ENCODE peak calls at places on chromosomes 3 and 15, in ten cellular contexts. V, H, S, Z, U, E, P, W, I and T are unnamed samples.
A peak's percentile ranks its signal among the peaks of the same experiment; 100 is the strongest.

GRCh38 chr3:42590989-42591756 is 513 bp downstream of the SS18L2 start:
- DNase-seq in Z (peak; percentile 13), P (no peak), E (peak; percentile 31), U (no peak), I (no peak), S (peak; percentile 15), V (no peak), H (peak; percentile 65), W (no peak), T (no peak)

GRCh38 chr3:168088106-168088722 is 7.5 kb downstream of the GOLIM4 start:
- DNase-seq in V (peak; percentile 20), H (no peak), E (peak; percentile 76), W (no peak), S (no peak), I (peak; percentile 20), P (no peak), Z (no peak), U (no peak), T (no peak)

GRCh38 chr15:60804551-60804950 is 325.6 kb upstream of the ICE2 start:
- DNase-seq in V (no peak), W (no peak), P (no peak), H (no peak), Z (no peak), U (no peak), E (no peak), I (no peak), S (no peak), T (no peak)

GRCh38 chr3:81302045-81302444 is 459.4 kb downstream of the GBE1 start:
- DNase-seq in H (peak; percentile 32), Z (no peak), W (peak; percentile 39), I (peak; percentile 59), V (peak; percentile 82), P (no peak), S (peak; percentile 66), E (peak; percentile 48), U (peak; percentile 7), T (peak; percentile 12)

GRCh38 chr3:27675287-27675686 is 46.8 kb downstream of the EOMES start:
- DNase-seq in U (no peak), Z (no peak), V (no peak), H (no peak), P (no peak), I (peak; percentile 36), S (peak; percentile 96), W (peak; percentile 35), E (no peak), T (no peak)

GRCh38 chr3:49813497-49814174 is at the start of gene UBA7:
- DNase-seq in P (no peak), H (no peak), Z (peak; percentile 43), U (peak; percentile 77), E (peak; percentile 69), W (peak; percentile 38), I (peak; percentile 80), S (peak; percentile 81), V (no peak), T (no peak)

GRCh38 chr3:131338948-131339640 is 42.5 kb upstream of the NUDT16 start:
- DNase-seq in H (no peak), V (no peak), I (peak; percentile 16), S (no peak), U (no peak), P (no peak), Z (no peak), W (no peak), E (no peak), T (no peak)

GRCh38 chr3:100634493-100635272 is 25.3 kb downstream of the ADGRG7 start:
- DNase-seq in S (peak; percentile 32), P (no peak), V (peak; percentile 36), E (peak; percentile 62), U (no peak), Z (no peak), I (peak; percentile 32), W (peak; percentile 43), H (no peak), T (no peak)

GRCh38 chr15:88465633-88466219 is 1.5 kb downstream of the MRPL46 start:
- DNase-seq in P (no peak), E (peak; percentile 20), V (no peak), U (no peak), I (peak; percentile 77), S (peak; percentile 30), W (peak; percentile 73), H (no peak), Z (peak; percentile 53), T (no peak)

GRCh38 chr15:98551936-98552562 is 96.3 kb upstream of the IGF1R start:
- DNase-seq in Z (no peak), H (no peak), E (no peak), V (no peak), P (no peak), W (no peak), I (no peak), U (no peak), S (no peak), T (no peak)

GRCh38 chr15:92047900-92048299 is 194.4 kb downstream of the SLCO3A1 start:
- DNase-seq in Z (no peak), V (no peak), S (no peak), H (no peak), P (no peak), W (no peak), E (no peak), I (no peak), U (no peak), T (no peak)

GRCh38 chr3:65950340-65951326 is 88.1 kb downstream of the MAGI1 start:
- DNase-seq in H (no peak), Z (no peak), I (no peak), U (no peak), W (no peak), P (no peak), V (no peak), S (no peak), E (no peak), T (no peak)

GRCh38 chr15:66654718-66655375 is 47.2 kb upstream of the SMAD6 start:
- DNase-seq in H (no peak), V (no peak), P (no peak), I (no peak), U (no peak), Z (no peak), E (no peak), W (no peak), S (no peak), T (no peak)

GRCh38 chr15:69623521-69624513 is 171.2 kb downstream of the RPLP1 start:
- DNase-seq in U (no peak), Z (no peak), P (no peak), H (no peak), I (no peak), S (peak; percentile 1), E (no peak), V (no peak), W (no peak), T (no peak)

GRCh38 chr15:41661078-41661528 is 898 bp downstream of the MGA start:
- DNase-seq in I (no peak), W (no peak), V (no peak), H (no peak), P (no peak), U (no peak), E (no peak), S (no peak), Z (no peak), T (no peak)

GRCh38 chr3:156816091-156816793 is 9.9 kb upstream of the LEKR1 start:
- DNase-seq in E (peak; percentile 89), P (no peak), Z (peak; percentile 31), U (no peak), V (peak; percentile 8), I (peak; percentile 74), S (peak; percentile 44), H (peak; percentile 86), W (peak; percentile 58), T (peak; percentile 27)

GRCh38 chr15:39096608-39097007 is 484.3 kb upstream of the THBS1 start:
- DNase-seq in H (no peak), E (no peak), V (no peak), P (no peak), S (no peak), W (no peak), U (no peak), I (no peak), Z (no peak), T (no peak)

GRCh38 chr15:33852094-33852493 is 116.2 kb upstream of the CHRM5 start:
- DNase-seq in S (peak; percentile 79), P (no peak), W (peak; percentile 7), E (no peak), V (no peak), U (no peak), H (no peak), Z (no peak), I (peak; percentile 6), T (no peak)

GRCh38 chr3:108202080-108202479 is 20.1 kb downstream of the IFT57 start:
- DNase-seq in S (peak; percentile 70), Z (no peak), P (no peak), W (peak; percentile 68), I (peak; percentile 17), V (no peak), H (no peak), E (peak; percentile 18), U (no peak), T (no peak)

GRCh38 chr15:77034620-77035467 is 36.1 kb downstream of the TSPAN3 start:
- DNase-seq in V (peak; percentile 47), E (peak; percentile 44), W (no peak), H (peak; percentile 44), S (no peak), U (no peak), P (no peak), I (no peak), Z (peak; percentile 44), T (no peak)

GRCh38 chr15:36511594-36511993 is 67.8 kb upstream of the CDIN1 start:
- DNase-seq in Z (no peak), H (no peak), S (no peak), U (no peak), V (no peak), E (no peak), W (no peak), P (no peak), I (no peak), T (no peak)

GRCh38 chr3:56915969-56916586 is 114.3 kb upstream of the ARHGEF3 start:
- DNase-seq in P (no peak), E (peak; percentile 79), Z (peak; percentile 30), V (no peak), S (no peak), I (no peak), H (peak; percentile 71), U (peak; percentile 27), W (no peak), T (peak; percentile 28)

GRCh38 chr3:84108442-84108971 is 850.3 kb upstream of the CADM2 start:
- DNase-seq in Z (no peak), P (no peak), H (peak; percentile 4), S (no peak), E (no peak), W (no peak), I (no peak), V (no peak), U (no peak), T (no peak)

GRCh38 chr3:69642606-69643005 is 96.7 kb upstream of the MITF start:
- DNase-seq in V (no peak), I (no peak), E (no peak), H (no peak), W (no peak), Z (no peak), S (no peak), P (no peak), U (no peak), T (no peak)

GRCh38 chr3:122415104-122415744 is 638 bp downstream of the WDR5B start:
- DNase-seq in H (no peak), S (peak; percentile 25), V (peak; percentile 13), Z (peak; percentile 16), I (peak; percentile 54), U (peak; percentile 53), P (no peak), E (peak; percentile 86), W (peak; percentile 57), T (no peak)

GRCh38 chr15:84643838-84644237 is 10.2 kb downstream of the WDR73 start:
- DNase-seq in E (no peak), U (no peak), P (no peak), I (no peak), H (no peak), W (no peak), S (no peak), Z (no peak), V (no peak), T (no peak)

GRCh38 chr3:128322030-128323022 is 144.4 kb downstream of the DNAJB8 start:
- DNase-seq in W (peak; percentile 42), V (peak; percentile 42), I (peak; percentile 42), Z (peak; percentile 39), S (peak; percentile 59), P (no peak), H (no peak), U (no peak), E (peak; percentile 37), T (no peak)

GRCh38 chr15:62809106-62809967 is 233.2 kb upstream of the TPM1 start:
- DNase-seq in V (peak; percentile 50), E (no peak), Z (no peak), P (no peak), S (peak; percentile 70), H (peak; percentile 11), W (peak; percentile 64), U (no peak), I (peak; percentile 73), T (no peak)